ENCODE peak calls at places on chromosomes 16 and 17, in eight cellular contexts. D, T, E, K, A, L, M and N are unnamed samples.

GRCh38 chr17:28892024-28892423 is 5.5 kb downstream of the FLOT2 start:
- DNase-seq in D (no peak), T (no peak), E (no peak), K (no peak), A (no peak), L (no peak), M (no peak), N (no peak)

GRCh38 chr16:29114476-29115012 is 129.7 kb downstream of the LAT start:
- DNase-seq in D (no peak), T (no peak), E (no peak), K (no peak), A (no peak), L (no peak), M (no peak), N (no peak)

GRCh38 chr16:88473666-88474534 is 20.8 kb downstream of the ZFPM1 start:
- DNase-seq in D (no peak), T (no peak), E (no peak), K (peak), A (no peak), L (no peak), M (no peak), N (no peak)

GRCh38 chr16:3488801-3489200 is 6.5 kb downstream of the C16orf90 start:
- DNase-seq in D (no peak), T (no peak), E (no peak), K (no peak), A (no peak), L (no peak), M (no peak), N (no peak)

GRCh38 chr17:4329838-4330237 is 36.6 kb downstream of the UBE2G1 start:
- DNase-seq in D (no peak), T (no peak), E (peak), K (peak), A (peak), L (peak), M (no peak), N (peak)

GRCh38 chr16:84446596-84447392 is 57.7 kb downstream of the MEAK7 start:
- DNase-seq in D (no peak), T (no peak), E (no peak), K (no peak), A (no peak), L (no peak), M (no peak), N (peak)

GRCh38 chr16:88822281-88823040 is 10.7 kb upstream of the APRT start:
- DNase-seq in D (no peak), T (no peak), E (no peak), K (no peak), A (no peak), L (no peak), M (no peak), N (no peak)

GRCh38 chr16:83743720-83744119 is 64.1 kb upstream of the HSBP1 start:
- DNase-seq in D (no peak), T (no peak), E (no peak), K (no peak), A (no peak), L (no peak), M (no peak), N (no peak)

GRCh38 chr17:48026503-48027321 is 10.9 kb downstream of the COPZ2 start:
- DNase-seq in D (peak), T (peak), E (peak), K (peak), A (peak), L (peak), M (peak), N (peak)

GRCh38 chr16:51399908-51400670 is 249.0 kb upstream of the SALL1 start:
- DNase-seq in D (no peak), T (no peak), E (no peak), K (no peak), A (no peak), L (no peak), M (no peak), N (no peak)

GRCh38 chr16:57994778-57995177 is 5.7 kb downstream of the ZNF319 start:
- DNase-seq in D (peak), T (peak), E (no peak), K (peak), A (no peak), L (peak), M (peak), N (peak)

GRCh38 chr17:68511671-68512246 is 471 bp upstream of the PRKAR1A start:
- DNase-seq in D (peak), T (peak), E (peak), K (peak), A (no peak), L (peak), M (peak), N (peak)

GRCh38 chr16:10980811-10981210 is 36.4 kb downstream of the CLEC16A start:
- DNase-seq in D (no peak), T (no peak), E (no peak), K (no peak), A (no peak), L (no peak), M (no peak), N (no peak)

GRCh38 chr16:67294927-67295326 is 15.6 kb downstream of the PLEKHG4 start:
- DNase-seq in D (no peak), T (no peak), E (no peak), K (peak), A (peak), L (no peak), M (no peak), N (no peak)

GRCh38 chr17:28470266-28471126 is 2.9 kb upstream of the SLC13A2 start:
- DNase-seq in D (no peak), T (no peak), E (no peak), K (no peak), A (no peak), L (no peak), M (no peak), N (no peak)

GRCh38 chr16:4337540-4338088 is 13.5 kb downstream of the PAM16 start:
- DNase-seq in D (no peak), T (no peak), E (no peak), K (no peak), A (no peak), L (no peak), M (no peak), N (no peak)

GRCh38 chr16:89685916-89686315 is 573 bp upstream of the CDK10 start:
- DNase-seq in D (no peak), T (no peak), E (no peak), K (no peak), A (no peak), L (no peak), M (no peak), N (no peak)

GRCh38 chr16:84608281-84608680 is 9.6 kb downstream of the COTL1 start:
- DNase-seq in D (no peak), T (no peak), E (no peak), K (no peak), A (no peak), L (no peak), M (no peak), N (no peak)

GRCh38 chr16:977096-977701 is 4.4 kb upstream of the SOX8 start:
- DNase-seq in D (no peak), T (no peak), E (no peak), K (no peak), A (no peak), L (no peak), M (no peak), N (no peak)

GRCh38 chr16:24800586-24800985 is 45.2 kb upstream of the SLC5A11 start:
- DNase-seq in D (no peak), T (no peak), E (peak), K (peak), A (no peak), L (peak), M (no peak), N (peak)

GRCh38 chr16:58018803-58019202 is 6.8 kb upstream of the MMP15 start:
- DNase-seq in D (peak), T (no peak), E (no peak), K (no peak), A (no peak), L (no peak), M (no peak), N (no peak)

GRCh38 chr17:28728364-28729200 is at the start of gene NEK8:
- DNase-seq in D (peak), T (peak), E (peak), K (peak), A (peak), L (peak), M (peak), N (peak)

GRCh38 chr16:80300876-80301275 is 239.9 kb upstream of the DYNLRB2 start:
- DNase-seq in D (no peak), T (no peak), E (no peak), K (peak), A (peak), L (no peak), M (no peak), N (no peak)

GRCh38 chr16:64841071-64841470 is 280.8 kb downstream of the CDH11 start:
- DNase-seq in D (no peak), T (no peak), E (no peak), K (no peak), A (no peak), L (no peak), M (no peak), N (no peak)

GRCh38 chr17:29099527-29099926 is 56.6 kb downstream of the PIPOX start:
- DNase-seq in D (no peak), T (no peak), E (no peak), K (no peak), A (no peak), L (no peak), M (no peak), N (no peak)

GRCh38 chr16:27476240-27476639 is 73.5 kb downstream of the GTF3C1 start:
- DNase-seq in D (no peak), T (no peak), E (no peak), K (no peak), A (no peak), L (no peak), M (no peak), N (no peak)

GRCh38 chr16:12016166-12016947 is 39.8 kb downstream of the SNX29 start:
- DNase-seq in D (no peak), T (no peak), E (no peak), K (no peak), A (peak), L (no peak), M (no peak), N (no peak)

GRCh38 chr16:50884066-50884860 is 142.4 kb downstream of the CYLD start:
- DNase-seq in D (peak), T (no peak), E (no peak), K (peak), A (no peak), L (peak), M (no peak), N (no peak)

GRCh38 chr17:65546579-65546978 is 14.9 kb downstream of the AXIN2 start:
- DNase-seq in D (no peak), T (no peak), E (no peak), K (no peak), A (no peak), L (no peak), M (no peak), N (no peak)

GRCh38 chr17:5260542-5260941 is 21.5 kb upstream of the RABEP1 start:
- DNase-seq in D (no peak), T (no peak), E (no peak), K (no peak), A (no peak), L (no peak), M (no peak), N (no peak)

GRCh38 chr16:66402591-66403230 is 24.4 kb upstream of the BEAN1 start:
- DNase-seq in D (no peak), T (no peak), E (no peak), K (no peak), A (no peak), L (no peak), M (no peak), N (no peak)